ENCODE peak calls at places on chromosome 16, in six cellular contexts. K is K562, H is A549, A is HEK293T, C is GM12878, F is HepG2. U is an unnamed sample.
A peak's percentile ranks its signal among the peaks of the same experiment; 100 is the strongest.

GRCh38 chr16:80547145-80547544 is 6.4 kb downstream of the DYNLRB2 start:
- DNase-seq in A (no peak), H (no peak), C (no peak), F (no peak), K (no peak), U (no peak)

GRCh38 chr16:58684001-58684353 is 593 bp downstream of the SLC38A7 start:
- DNase-seq in H (no peak), C (no peak), F (no peak), K (peak; percentile 23), A (no peak), U (peak; percentile 10)

GRCh38 chr16:22023505-22023904 is 15.6 kb downstream of the MOSMO start:
- DNase-seq in K (no peak), A (no peak), H (no peak), F (no peak), C (peak; percentile 44), U (no peak)

GRCh38 chr16:50457979-50458461 is 89.2 kb upstream of the BRD7 start:
- DNase-seq in K (no peak), F (no peak), C (no peak), H (no peak), A (no peak), U (no peak)

GRCh38 chr16:54720259-54720658 is 210.4 kb upstream of the IRX5 start:
- DNase-seq in H (no peak), A (no peak), C (no peak), K (no peak), F (peak; percentile 7), U (no peak)

GRCh38 chr16:68893710-68894705 is 50.7 kb downstream of the TANGO6 start:
- DNase-seq in K (peak; percentile 23), C (no peak), H (no peak), A (peak; percentile 14), F (peak; percentile 35), U (peak; percentile 37)

GRCh38 chr16:48613061-48613957 is 3.3 kb upstream of the N4BP1 start:
- DNase-seq in H (no peak), C (no peak), K (no peak), F (peak; percentile 76), A (no peak), U (peak; percentile 90)

GRCh38 chr16:57720142-57720575 is 15.4 kb upstream of the KATNB1 start:
- DNase-seq in K (peak; percentile 73), C (no peak), F (peak; percentile 72), H (peak; percentile 72), A (peak; percentile 51), U (peak; percentile 50)

GRCh38 chr16:50614956-50615727 is 66.0 kb downstream of the SNX20 start:
- DNase-seq in A (no peak), K (no peak), F (no peak), C (no peak), H (no peak), U (no peak)

GRCh38 chr16:65634291-65634690 is 512.4 kb upstream of the CDH11 start:
- DNase-seq in C (no peak), F (no peak), K (no peak), H (no peak), A (no peak), U (peak; percentile 4)

GRCh38 chr16:20042848-20043247 is 30.8 kb downstream of the GPR139 start:
- DNase-seq in H (no peak), K (peak; percentile 37), F (no peak), A (no peak), C (no peak), U (no peak)

GRCh38 chr16:27463741-27464662 is 62.0 kb downstream of the IL21R start:
- DNase-seq in K (no peak), C (no peak), H (no peak), F (no peak), A (no peak), U (no peak)
- TF ChIP-seq BHLHE40 in K (no peak), C (no peak), H (no peak), F (no peak), A (no peak), U (no peak)

GRCh38 chr16:11957591-11958395 is 7.2 kb upstream of the TNFRSF17 start:
- DNase-seq in A (no peak), C (no peak), K (no peak), F (no peak), H (no peak), U (peak; percentile 13)

GRCh38 chr16:11956558-11956957 is 8.5 kb upstream of the TNFRSF17 start:
- DNase-seq in A (no peak), H (no peak), K (no peak), C (no peak), F (no peak), U (no peak)

GRCh38 chr16:11955713-11956123 is 9.3 kb upstream of the TNFRSF17 start:
- DNase-seq in F (no peak), H (no peak), K (peak; percentile 30), A (no peak), C (no peak), U (peak; percentile 98)
- TF ChIP-seq BHLHE40 in F (no peak), H (no peak), K (no peak), A (no peak), C (no peak), U (peak; percentile 59)

DNA sequence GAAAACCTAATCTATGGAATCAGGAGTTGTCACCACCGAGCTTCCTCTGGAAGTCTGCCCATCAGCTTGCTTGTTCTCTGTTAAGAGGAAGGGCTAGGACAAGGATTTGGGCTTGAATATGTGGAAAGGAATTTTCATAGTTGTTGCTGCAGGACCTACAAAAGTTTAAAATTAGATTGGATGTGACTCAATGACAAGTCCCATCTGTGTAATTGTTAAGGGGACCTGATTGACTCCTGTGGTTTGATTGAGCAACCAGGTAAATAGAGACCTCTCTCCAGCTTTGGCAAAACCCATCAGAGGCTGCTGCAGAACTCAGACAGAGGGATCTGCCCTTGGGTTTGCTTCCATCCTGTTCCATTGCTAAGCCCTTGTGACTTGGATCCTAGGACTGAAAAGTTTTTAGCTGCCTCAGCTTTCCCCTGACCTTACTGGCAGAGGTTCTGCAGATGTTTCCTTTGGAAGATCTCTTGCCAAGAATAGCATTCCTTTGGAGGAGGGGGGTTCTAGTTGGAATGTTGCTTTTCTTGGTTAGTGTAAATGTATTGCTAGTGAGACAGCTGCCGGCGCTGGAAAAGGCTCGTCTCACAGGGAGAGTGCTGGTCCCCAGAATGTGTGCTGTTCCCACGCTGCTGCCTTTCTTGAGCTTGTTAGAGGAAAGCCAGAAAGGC is 50.0 kb downstream of the SF3B3 start:
- DNase-seq in A (no peak), C (no peak), K (no peak), H (no peak), F (peak; percentile 35), U (peak; percentile 97)
- TF ChIP-seq BHLHE40 in A (no peak), C (no peak), K (no peak), H (no peak), F (no peak), U (no peak)

GRCh38 chr16:67663151-67663876 is 2.6 kb downstream of the PARD6A start:
- DNase-seq in C (no peak), F (no peak), H (peak; percentile 71), K (peak; percentile 45), A (no peak), U (no peak)
- TF ChIP-seq BHLHE40 in C (no peak), F (no peak), H (no peak), K (no peak), A (no peak), U (no peak)

DNA sequence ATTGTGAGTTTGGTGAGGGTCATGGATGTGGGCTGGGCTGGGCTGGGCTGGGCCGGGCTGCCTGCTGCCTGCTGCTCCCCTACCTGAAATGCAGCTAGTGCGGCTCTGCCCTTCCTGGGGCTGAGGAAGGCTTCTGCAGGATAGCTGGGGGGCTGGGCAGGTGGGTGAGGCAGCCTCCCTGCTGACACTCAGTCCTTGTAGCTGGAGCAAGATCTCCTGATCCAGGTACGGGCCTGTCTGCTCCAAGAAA is 4.7 kb downstream of the RPL13 start:
- DNase-seq in C (no peak), H (no peak), F (no peak), K (peak; percentile 76), A (peak; percentile 28), U (no peak)
- TF ChIP-seq BHLHE40 in C (no peak), H (no peak), F (no peak), K (no peak), A (no peak), U (no peak)

DNA sequence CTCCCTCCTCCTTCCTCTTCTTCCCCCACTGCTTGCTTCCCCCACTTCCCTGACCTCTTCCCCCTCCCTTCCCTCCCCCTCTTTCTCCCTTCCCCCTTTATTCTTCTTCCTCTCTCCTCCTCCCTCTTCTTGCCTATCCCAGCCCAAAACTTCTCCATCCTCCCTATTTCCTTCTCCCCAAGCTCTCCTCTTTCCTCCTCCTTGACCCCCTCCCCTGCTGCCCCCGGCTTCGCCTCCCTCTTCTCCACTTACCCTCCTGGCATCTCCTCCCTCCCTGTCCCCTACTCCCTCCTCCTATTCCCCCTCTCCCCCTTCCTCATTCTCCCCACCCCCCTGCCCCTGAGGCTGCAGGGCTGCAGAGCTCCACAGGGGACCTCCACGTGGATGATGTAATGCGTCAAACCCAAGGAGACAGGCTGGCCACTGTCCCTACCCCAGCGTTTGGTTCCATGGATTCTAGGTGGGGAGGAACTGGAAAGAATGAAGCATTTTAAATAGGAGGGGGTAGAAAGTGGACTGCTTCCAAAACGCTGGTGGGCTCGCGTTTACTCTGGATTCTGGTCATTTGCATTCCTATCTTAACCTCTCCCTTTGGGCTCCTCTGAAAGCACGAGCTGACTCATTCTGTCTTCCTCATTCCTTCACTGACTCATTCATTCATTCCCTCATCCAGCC is 687 bp upstream of the COTL1 start:
- DNase-seq in A (peak; percentile 50), F (peak; percentile 65), C (no peak), K (peak; percentile 81), H (peak; percentile 90), U (peak; percentile 98)
- TF ChIP-seq BHLHE40 in A (no peak), F (no peak), C (no peak), K (no peak), H (no peak), U (peak; percentile 79)

U was measured in IMR-90.